ENCODE peak calls at places on chromosomes 5 and 9, in four cellular contexts. T is HCT116, W is HepG2, R is K562. B is an unnamed sample. For H3K4me1, the result is how much of the 10 kb centered on the place peaks cover.

GRCh38 chr5:128498844-128499455 is 39.1 kb downstream of the FBN2 start:
- DNase-seq in W (no peak), T (peak), R (peak), B (no peak)

GRCh38 chr5:175822225-175822624 is 49.2 kb upstream of the CPLX2 start:
- DNase-seq in W (no peak), T (peak), R (no peak), B (no peak)

GRCh38 chr9:68955281-68955680 is 58.6 kb downstream of the PRKACG start:
- DNase-seq in W (no peak), T (no peak), R (no peak), B (no peak)

GRCh38 chr9:4324513-4324912 is 24.6 kb upstream of the GLIS3 start:
- DNase-seq in W (no peak), T (no peak), R (no peak), B (no peak)

GRCh38 chr5:28743362-28743761 is 1705.0 kb upstream of the CDH9 start:
- DNase-seq in R (no peak), T (no peak), W (no peak), B (no peak)

GRCh38 chr9:112447283-112447761 is 39.3 kb upstream of the KIAA1958 start:
- DNase-seq in T (no peak), R (peak), W (no peak), B (no peak)

GRCh38 chr9:126377521-126377920 is 50.9 kb downstream of the MVB12B start:
- DNase-seq in W (no peak), T (no peak), R (no peak), B (no peak)

GRCh38 chr5:42887094-42887493 is 75.4 kb upstream of the SELENOP start:
- DNase-seq in W (no peak), R (no peak), T (peak), B (no peak)

GRCh38 chr5:173291722-173292658 is 36.2 kb downstream of the STC2 start:
- DNase-seq in R (no peak), W (no peak), T (no peak), B (no peak)

GRCh38 chr9:124680714-124681390 is 90.3 kb downstream of the NR6A1 start:
- DNase-seq in W (peak), R (no peak), T (no peak), B (no peak)

GRCh38 chr9:81759680-81760215 is 70.4 kb upstream of the TLE1 start:
- DNase-seq in R (no peak), T (peak), W (peak), B (peak)

GRCh38 chr5:103840600-103840999 is 278.0 kb upstream of the NUDT12 start:
- DNase-seq in T (no peak), R (no peak), W (no peak), B (no peak)

GRCh38 chr5:163563880-163564279 is 58.5 kb downstream of the MAT2B start:
- DNase-seq in R (no peak), T (no peak), W (no peak), B (no peak)

GRCh38 chr5:81006955-81007636 is 46.9 kb downstream of the RASGRF2 start:
- DNase-seq in W (no peak), R (no peak), T (no peak), B (no peak)

GRCh38 chr5:81005708-81006107 is 45.5 kb downstream of the RASGRF2 start:
- DNase-seq in T (no peak), W (no peak), R (no peak), B (no peak)

GRCh38 chr5:81006231-81006630 is 46.1 kb downstream of the RASGRF2 start:
- DNase-seq in T (no peak), W (no peak), R (no peak), B (no peak)

GRCh38 chr5:81010636-81011035 is 50.5 kb downstream of the RASGRF2 start:
- DNase-seq in T (no peak), W (no peak), R (no peak), B (no peak)

DNA sequence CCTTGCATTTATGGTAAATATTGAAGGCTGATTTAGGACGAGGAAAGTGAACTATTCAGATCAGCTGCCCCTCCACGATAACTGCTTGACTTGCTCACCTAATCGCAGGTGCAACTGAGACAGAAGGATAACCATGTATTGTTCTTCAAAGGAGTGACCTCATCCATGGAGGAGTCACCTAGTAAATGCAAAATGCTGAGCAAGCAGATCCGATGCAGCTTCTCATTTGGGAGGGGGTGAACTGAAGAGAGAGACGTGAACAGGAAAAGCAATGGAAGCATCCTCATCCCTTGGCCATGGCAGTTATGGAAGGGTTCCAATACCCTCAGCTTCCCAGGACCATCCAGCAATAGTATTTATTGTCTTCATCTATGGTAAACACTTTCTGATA is 47.5 kb downstream of the RASGRF2 start:
- DNase-seq in T (no peak), R (no peak), W (no peak), B (no peak)
- TF ChIP-seq TCF7L2 in T (no peak), R (no peak), W (no peak), B (no peak)

DNA sequence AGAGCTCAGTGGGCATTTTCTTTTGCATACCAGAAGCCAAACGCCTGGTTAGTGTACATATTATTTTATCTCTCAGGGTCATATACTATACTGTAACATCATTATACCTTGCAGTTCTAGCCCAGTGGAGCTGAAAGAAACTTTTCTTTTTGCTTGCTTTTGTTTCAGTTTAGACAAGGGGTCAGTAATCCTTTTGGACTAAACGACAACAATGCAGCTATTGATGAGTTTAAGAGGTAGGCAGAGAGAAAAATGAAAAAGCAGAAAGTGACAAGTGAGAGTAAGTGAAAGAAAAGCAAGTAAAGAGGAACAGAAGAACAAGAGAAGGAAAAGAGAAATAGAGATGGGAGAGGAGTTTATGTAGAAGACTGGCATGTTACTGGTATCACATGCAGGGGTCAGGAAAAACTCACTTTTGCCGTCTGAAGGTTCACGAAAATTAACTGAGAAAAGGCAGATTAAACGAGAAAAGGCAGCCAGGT is 47.4 kb upstream of the TENT2 start:
- DNase-seq in T (no peak), W (peak), R (no peak), B (no peak)
- H3K4me1 ChIP-seq in T (under half), W (under half), R (under half), B (under half)

GRCh38 chr9:97759611-97760288 is 62.6 kb upstream of the XPA start:
- DNase-seq in T (no peak), R (no peak), W (peak), B (no peak)
- TF ChIP-seq TCF7L2 in T (no peak), R (no peak), W (no peak), B (no peak)

GRCh38 chr5:17256171-17256570 is 38.7 kb downstream of the BASP1 start:
- DNase-seq in T (no peak), R (no peak), W (no peak), B (no peak)
- H3K4me1 ChIP-seq in T (under half), R (under half), W (under half), B (half or more)

DNA sequence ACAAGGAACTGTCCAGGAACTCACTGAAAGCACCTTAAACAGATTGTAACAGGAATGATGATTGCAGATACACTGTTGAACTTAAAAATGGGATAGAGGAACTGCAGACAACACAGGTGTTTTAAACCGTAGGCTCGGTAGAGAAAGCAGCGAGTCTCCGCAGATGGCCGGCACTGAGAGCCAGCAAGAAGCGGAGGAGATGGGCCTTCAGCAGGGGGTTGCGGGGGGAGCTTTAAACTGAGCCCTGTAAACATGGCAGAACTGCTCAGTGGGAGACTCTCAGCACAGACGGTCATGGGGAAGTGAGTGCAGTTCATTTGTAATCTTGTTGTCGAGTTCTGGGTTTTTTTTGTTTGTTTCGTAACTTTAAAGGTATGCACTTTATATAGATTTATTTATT is 155.1 kb upstream of the OTULINL start:
- DNase-seq in W (no peak), R (no peak), T (no peak), B (no peak)
- TF ChIP-seq TCF7L2 in W (no peak), R (no peak), T (no peak), B (no peak)

B was measured in Panc1.